ENCODE peak calls at places on chromosome 22, in six cellular contexts. S is heart right ventricle, X is right atrium auricular region, D is mammary epithelial cell, G is iPS DF 6.9, U is AG04450. T is an unnamed sample. For H3K9me3 and H3K27me3, the result is how much of the 10 kb centered on the place peaks cover.

GRCh38 chr22:31344369-31345330 is 1.5 kb downstream of the PATZ1 start:
- DNase-seq in S (peak), X (peak), D (no peak), G (no peak), U (no peak), T (no peak)

GRCh38 chr22:44573451-44573850 is 75.4 kb upstream of the RTL6 start:
- DNase-seq in S (no peak), X (no peak), D (no peak), G (no peak), U (no peak), T (no peak)

GRCh38 chr22:28582806-28583205 is 96.8 kb downstream of the TTC28 start:
- DNase-seq in S (no peak), X (no peak), D (peak), G (no peak), U (peak), T (no peak)

GRCh38 chr22:35349368-35349703 is 31.6 kb upstream of the HMOX1 start:
- DNase-seq in S (no peak), X (no peak), D (no peak), G (no peak), U (no peak), T (no peak)

GRCh38 chr22:40597541-40598453 is 38.7 kb downstream of the MRTFA start:
- DNase-seq in S (no peak), X (no peak), D (peak), G (no peak), U (no peak), T (no peak)

GRCh38 chr22:19106886-19107729 is 15.1 kb downstream of the DGCR2 start:
- DNase-seq in S (no peak), X (no peak), D (no peak), G (no peak), U (no peak), T (no peak)

GRCh38 chr22:35894937-35895708 is 133.5 kb downstream of the RBFOX2 start:
- DNase-seq in S (no peak), X (no peak), D (peak), G (no peak), U (peak), T (peak)

GRCh38 chr22:41217553-41218157 is 12.5 kb downstream of the L3MBTL2 start:
- DNase-seq in S (peak), X (peak), D (no peak), G (no peak), U (peak), T (no peak)

GRCh38 chr22:47053865-47054185 is 291.4 kb downstream of the TBC1D22A start:
- DNase-seq in S (no peak), X (no peak), D (no peak), G (no peak), U (peak), T (no peak)

GRCh38 chr22:17237031-17237668 is 17.9 kb upstream of the ADA2 start:
- DNase-seq in S (no peak), X (no peak), D (no peak), G (no peak), U (no peak), T (no peak)

GRCh38 chr22:41848468-41848867 is 15.6 kb downstream of the SREBF2 start:
- DNase-seq in S (no peak), X (peak), D (no peak), G (no peak), U (no peak), T (no peak)

GRCh38 chr22:36326178-36327161 is 61.3 kb downstream of the MYH9 start:
- DNase-seq in S (no peak), X (no peak), D (no peak), G (no peak), U (no peak), T (no peak)

GRCh38 chr22:19120829-19121630 is 1.2 kb downstream of the DGCR2 start:
- DNase-seq in S (no peak), X (no peak), D (peak), G (no peak), U (no peak), T (no peak)

GRCh38 chr22:19807914-19808872 is 46.5 kb downstream of the GNB1L start:
- DNase-seq in S (no peak), X (no peak), D (no peak), G (no peak), U (no peak), T (no peak)

GRCh38 chr22:31846161-31847115 is 92.6 kb downstream of the DEPDC5 start:
- DNase-seq in S (no peak), X (no peak), D (no peak), G (no peak), U (peak), T (no peak)

GRCh38 chr22:50712341-50713007 is 25.5 kb upstream of the ACR start:
- DNase-seq in S (no peak), X (no peak), D (no peak), G (no peak), U (no peak), T (no peak)

GRCh38 chr22:36873614-36874308 is 13.0 kb downstream of the NCF4 start:
- DNase-seq in S (no peak), X (no peak), D (peak), G (peak), U (no peak), T (no peak)

GRCh38 chr22:38177926-38178604 is 3.6 kb downstream of the PLA2G6 start:
- DNase-seq in S (no peak), X (peak), D (peak), G (no peak), U (peak), T (no peak)

GRCh38 chr22:48389916-48390315 is 1437.8 kb downstream of the BRD1 start:
- DNase-seq in S (no peak), X (peak), D (no peak), G (no peak), U (no peak), T (no peak)

GRCh38 chr22:48394787-48395620 is 1432.7 kb downstream of the BRD1 start:
- DNase-seq in S (no peak), X (peak), D (no peak), G (no peak), U (no peak), T (no peak)

GRCh38 chr22:48391171-48391711 is 1436.4 kb downstream of the BRD1 start:
- DNase-seq in S (no peak), X (peak), D (no peak), G (no peak), U (no peak), T (no peak)

GRCh38 chr22:48391820-48392219 is 1435.9 kb downstream of the BRD1 start:
- DNase-seq in S (no peak), X (peak), D (no peak), G (no peak), U (no peak), T (no peak)

GRCh38 chr22:48393041-48393370 is 1434.7 kb downstream of the BRD1 start:
- DNase-seq in S (no peak), X (peak), D (no peak), G (no peak), U (no peak), T (no peak)
- H3K9me3 ChIP-seq in S (under half), X (under half), D (under half), G (under half), U (half or more), T (under half)

DNA sequence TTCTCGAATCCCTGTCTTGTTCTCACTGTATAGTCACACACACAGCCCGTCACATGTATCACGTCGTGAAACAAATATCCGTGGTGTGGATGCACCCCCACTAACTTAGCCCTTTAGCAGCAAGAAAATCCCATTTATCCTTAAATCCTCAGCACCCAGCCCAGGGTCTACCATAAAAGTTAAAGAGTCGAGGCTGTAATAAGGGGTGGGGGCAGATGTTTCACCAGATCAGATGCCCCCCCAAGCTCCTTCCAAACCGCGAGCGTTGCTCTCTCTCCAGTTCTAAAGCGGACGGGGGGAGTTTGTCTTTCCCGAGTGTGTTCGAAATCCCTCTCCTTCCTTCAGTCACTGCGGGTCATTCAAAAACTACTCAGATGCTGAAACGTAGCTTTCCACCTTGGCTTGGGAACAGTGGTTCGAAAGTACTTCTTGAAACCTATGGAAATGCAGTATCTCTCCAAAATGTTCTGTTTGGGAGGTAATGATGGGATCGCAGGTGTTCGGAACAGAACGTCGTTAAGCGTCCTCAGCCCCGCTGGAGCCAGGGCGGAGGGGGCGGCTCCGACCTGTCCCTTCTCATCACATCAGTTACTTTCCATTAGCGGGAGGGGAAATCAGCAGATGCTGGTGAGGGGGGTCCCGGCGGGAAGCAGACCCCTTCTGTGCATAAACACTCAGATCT is 156.2 kb downstream of the BRD1 start:
- DNase-seq in S (no peak), X (no peak), D (no peak), G (no peak), U (no peak), T (no peak)
- H3K27me3 ChIP-seq in S (under half), X (under half), D (under half), G (under half), U (under half), T (under half)

DNA sequence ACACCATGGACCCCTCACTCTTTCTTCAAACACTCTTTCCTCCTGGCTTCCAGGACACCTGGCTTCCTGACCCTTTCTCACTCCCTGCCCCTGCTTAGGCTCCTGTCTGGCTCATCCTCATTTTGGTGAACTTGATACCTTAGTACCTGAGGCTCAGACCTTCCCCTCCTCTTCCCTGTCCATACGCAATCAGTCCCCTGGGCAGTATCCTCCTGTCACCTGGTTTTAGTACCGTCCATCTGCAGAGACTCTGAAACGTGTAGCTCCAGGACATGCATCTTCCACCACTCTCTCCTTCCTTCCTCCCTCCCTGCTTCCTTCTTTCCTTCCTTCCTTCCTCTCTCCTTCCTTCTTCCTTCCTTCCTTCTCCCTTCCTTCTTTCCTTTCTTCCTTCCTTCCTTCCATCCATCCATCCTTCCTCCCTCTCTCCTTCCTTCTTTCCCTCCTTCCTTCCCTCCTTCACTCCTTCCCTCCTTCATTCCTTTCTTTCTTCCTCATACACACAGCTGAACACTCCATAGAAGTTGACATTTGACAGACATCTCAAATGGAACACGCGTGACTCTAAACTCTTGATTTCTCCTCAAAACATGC is 1488.6 kb downstream of the TBC1D22A start:
- DNase-seq in S (no peak), X (no peak), D (no peak), G (no peak), U (no peak), T (no peak)
- H3K9me3 ChIP-seq in S (under half), X (under half), D (under half), G (under half), U (half or more), T (under half)

DNA sequence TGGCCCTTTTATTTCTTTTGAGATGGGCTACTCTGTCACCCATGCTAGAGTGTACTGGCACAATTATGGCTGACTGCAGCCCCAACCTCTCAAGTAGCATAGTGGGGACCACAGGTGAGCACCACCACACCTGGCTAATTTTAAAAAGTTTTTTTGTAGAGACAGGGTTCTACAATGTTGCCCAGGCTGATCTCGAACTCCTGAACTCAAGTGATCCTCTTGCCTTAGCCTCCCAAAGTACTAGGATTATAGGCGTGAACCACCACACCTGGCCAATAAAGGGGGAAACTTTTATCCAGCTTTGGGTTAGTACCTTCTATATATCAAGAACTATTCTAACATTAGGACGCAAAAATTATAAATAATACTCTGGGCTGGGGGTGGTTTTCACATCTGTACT is 52.1 kb downstream of the MAPK1 start:
- DNase-seq in S (no peak), X (no peak), D (no peak), G (no peak), U (no peak), T (no peak)
- H3K27me3 ChIP-seq in S (under half), X (under half), D (under half), G (under half), U (under half), T (under half)